ENCODE peak calls at places on chromosomes 12 and 14, in eight cellular contexts. One of them, this sample, is unnamed.

GRCh38 chr14:73167727-73168126 is 31.4 kb downstream of the PSEN1 start:
- DNase-seq in spleen: no peak
- DNase-seq in naive thymus-derived CD4-positive, alpha-beta T cell: no peak
- DNase-seq in aorta: no peak
- DNase-seq in body of pancreas: no peak
- DNase-seq in MM.1S: no peak
- DNase-seq in adrenal gland: no peak
- DNase-seq in CD8-positive, alpha-beta memory T cell: no peak
- DNase-seq in this sample: no peak

GRCh38 chr12:30517320-30517719 is 178.3 kb downstream of the IPO8 start:
- DNase-seq in body of pancreas: no peak
- DNase-seq in spleen: no peak
- DNase-seq in adrenal gland: no peak
- DNase-seq in aorta: no peak
- DNase-seq in MM.1S: no peak
- DNase-seq in naive thymus-derived CD4-positive, alpha-beta T cell: no peak
- DNase-seq in CD8-positive, alpha-beta memory T cell: no peak
- DNase-seq in this sample: no peak

GRCh38 chr12:113479578-113480335 is 8.1 kb upstream of the LHX5 start:
- DNase-seq in aorta: no peak
- DNase-seq in MM.1S: no peak
- DNase-seq in spleen: no peak
- DNase-seq in body of pancreas: peak; percentile 37
- DNase-seq in naive thymus-derived CD4-positive, alpha-beta T cell: peak; percentile 16
- DNase-seq in adrenal gland: peak; percentile 45
- DNase-seq in CD8-positive, alpha-beta memory T cell: no peak
- DNase-seq in this sample: no peak

GRCh38 chr12:10722502-10722904 is 620 bp downstream of the YBX3 start:
- DNase-seq in body of pancreas: peak; percentile 66
- DNase-seq in CD8-positive, alpha-beta memory T cell: peak; percentile 81
- DNase-seq in adrenal gland: peak; percentile 62
- DNase-seq in naive thymus-derived CD4-positive, alpha-beta T cell: peak; percentile 34
- DNase-seq in aorta: peak; percentile 89
- DNase-seq in MM.1S: peak; percentile 47
- DNase-seq in spleen: peak; percentile 86
- DNase-seq in this sample: peak; percentile 34

GRCh38 chr14:104689620-104690265 is 325 bp downstream of the INF2 start:
- DNase-seq in naive thymus-derived CD4-positive, alpha-beta T cell: no peak
- DNase-seq in spleen: no peak
- DNase-seq in body of pancreas: no peak
- DNase-seq in CD8-positive, alpha-beta memory T cell: no peak
- DNase-seq in MM.1S: no peak
- DNase-seq in aorta: no peak
- DNase-seq in adrenal gland: no peak
- DNase-seq in this sample: no peak

GRCh38 chr12:17301544-17301943 is 695.6 kb upstream of the LMO3 start:
- DNase-seq in adrenal gland: no peak
- DNase-seq in spleen: no peak
- DNase-seq in aorta: no peak
- DNase-seq in CD8-positive, alpha-beta memory T cell: no peak
- DNase-seq in body of pancreas: no peak
- DNase-seq in MM.1S: no peak
- DNase-seq in naive thymus-derived CD4-positive, alpha-beta T cell: no peak
- DNase-seq in this sample: no peak

GRCh38 chr12:122238861-122239260 is 13.0 kb upstream of the DIABLO start:
- DNase-seq in adrenal gland: no peak
- DNase-seq in body of pancreas: no peak
- DNase-seq in CD8-positive, alpha-beta memory T cell: no peak
- DNase-seq in aorta: no peak
- DNase-seq in spleen: no peak
- DNase-seq in naive thymus-derived CD4-positive, alpha-beta T cell: no peak
- DNase-seq in MM.1S: no peak
- DNase-seq in this sample: no peak

GRCh38 chr12:52145228-52145940 is 46.4 kb downstream of the KRT80 start:
- DNase-seq in MM.1S: no peak
- DNase-seq in body of pancreas: no peak
- DNase-seq in spleen: peak; percentile 63
- DNase-seq in aorta: no peak
- DNase-seq in naive thymus-derived CD4-positive, alpha-beta T cell: no peak
- DNase-seq in CD8-positive, alpha-beta memory T cell: no peak
- DNase-seq in adrenal gland: no peak
- DNase-seq in this sample: no peak

GRCh38 chr12:107328442-107329133 is 235.2 kb upstream of the CRY1 start:
- DNase-seq in adrenal gland: no peak
- DNase-seq in body of pancreas: no peak
- DNase-seq in CD8-positive, alpha-beta memory T cell: no peak
- DNase-seq in MM.1S: no peak
- DNase-seq in naive thymus-derived CD4-positive, alpha-beta T cell: no peak
- DNase-seq in spleen: no peak
- DNase-seq in aorta: no peak
- DNase-seq in this sample: no peak

GRCh38 chr12:76024942-76025600 is 6.5 kb downstream of the PHLDA1 start:
- DNase-seq in spleen: no peak
- DNase-seq in adrenal gland: no peak
- DNase-seq in CD8-positive, alpha-beta memory T cell: no peak
- DNase-seq in aorta: no peak
- DNase-seq in body of pancreas: no peak
- DNase-seq in MM.1S: no peak
- DNase-seq in naive thymus-derived CD4-positive, alpha-beta T cell: no peak
- DNase-seq in this sample: no peak

GRCh38 chr12:103924761-103925641 is 5.2 kb upstream of the HSP90B1 start:
- DNase-seq in CD8-positive, alpha-beta memory T cell: peak; percentile 48
- DNase-seq in aorta: no peak
- DNase-seq in body of pancreas: no peak
- DNase-seq in naive thymus-derived CD4-positive, alpha-beta T cell: no peak
- DNase-seq in adrenal gland: no peak
- DNase-seq in MM.1S: peak; percentile 34
- DNase-seq in spleen: no peak
- DNase-seq in this sample: no peak

GRCh38 chr14:30143617-30144016 is 216.0 kb upstream of the PRKD1 start:
- DNase-seq in spleen: no peak
- DNase-seq in naive thymus-derived CD4-positive, alpha-beta T cell: no peak
- DNase-seq in body of pancreas: no peak
- DNase-seq in adrenal gland: no peak
- DNase-seq in CD8-positive, alpha-beta memory T cell: no peak
- DNase-seq in MM.1S: no peak
- DNase-seq in aorta: no peak
- DNase-seq in this sample: no peak

GRCh38 chr12:65885716-65886115 is 61.4 kb downstream of the HMGA2 start:
- DNase-seq in naive thymus-derived CD4-positive, alpha-beta T cell: no peak
- DNase-seq in spleen: no peak
- DNase-seq in aorta: no peak
- DNase-seq in MM.1S: no peak
- DNase-seq in adrenal gland: no peak
- DNase-seq in body of pancreas: no peak
- DNase-seq in CD8-positive, alpha-beta memory T cell: no peak
- DNase-seq in this sample: no peak

GRCh38 chr12:63220921-63221320 is 69.9 kb upstream of the AVPR1A start:
- DNase-seq in body of pancreas: no peak
- DNase-seq in naive thymus-derived CD4-positive, alpha-beta T cell: no peak
- DNase-seq in CD8-positive, alpha-beta memory T cell: no peak
- DNase-seq in spleen: no peak
- DNase-seq in adrenal gland: no peak
- DNase-seq in aorta: no peak
- DNase-seq in MM.1S: no peak
- DNase-seq in this sample: no peak

GRCh38 chr14:68931063-68931462 is 48.0 kb downstream of the ACTN1 start:
- DNase-seq in aorta: no peak
- DNase-seq in spleen: no peak
- DNase-seq in adrenal gland: no peak
- DNase-seq in naive thymus-derived CD4-positive, alpha-beta T cell: no peak
- DNase-seq in CD8-positive, alpha-beta memory T cell: no peak
- DNase-seq in body of pancreas: no peak
- DNase-seq in MM.1S: no peak
- DNase-seq in this sample: no peak

GRCh38 chr14:74582910-74583581 is 29.0 kb downstream of the LTBP2 start:
- DNase-seq in aorta: peak; percentile 77
- DNase-seq in MM.1S: no peak
- DNase-seq in adrenal gland: peak; percentile 85
- DNase-seq in spleen: peak; percentile 51
- DNase-seq in naive thymus-derived CD4-positive, alpha-beta T cell: no peak
- DNase-seq in body of pancreas: peak; percentile 85
- DNase-seq in CD8-positive, alpha-beta memory T cell: no peak
- DNase-seq in this sample: no peak

GRCh38 chr12:20370001-20370381 is 1.7 kb downstream of the PDE3A start:
- DNase-seq in adrenal gland: no peak
- DNase-seq in body of pancreas: peak; percentile 40
- DNase-seq in naive thymus-derived CD4-positive, alpha-beta T cell: no peak
- DNase-seq in MM.1S: no peak
- DNase-seq in CD8-positive, alpha-beta memory T cell: no peak
- DNase-seq in spleen: peak; percentile 72
- DNase-seq in aorta: no peak
- DNase-seq in this sample: no peak

GRCh38 chr14:75752907-75753594 is 92.0 kb downstream of the TTLL5 start:
- DNase-seq in CD8-positive, alpha-beta memory T cell: no peak
- DNase-seq in naive thymus-derived CD4-positive, alpha-beta T cell: no peak
- DNase-seq in spleen: no peak
- DNase-seq in adrenal gland: no peak
- DNase-seq in body of pancreas: no peak
- DNase-seq in aorta: no peak
- DNase-seq in MM.1S: no peak
- DNase-seq in this sample: no peak

GRCh38 chr14:94396628-94397210 is 8.3 kb upstream of the SERPINA1 start:
- DNase-seq in adrenal gland: no peak
- DNase-seq in CD8-positive, alpha-beta memory T cell: no peak
- DNase-seq in MM.1S: no peak
- DNase-seq in body of pancreas: no peak
- DNase-seq in aorta: no peak
- DNase-seq in spleen: no peak
- DNase-seq in naive thymus-derived CD4-positive, alpha-beta T cell: no peak
- DNase-seq in this sample: no peak

GRCh38 chr12:11797317-11797913 is 147.9 kb downstream of the ETV6 start:
- DNase-seq in body of pancreas: no peak
- DNase-seq in aorta: no peak
- DNase-seq in spleen: no peak
- DNase-seq in MM.1S: no peak
- DNase-seq in CD8-positive, alpha-beta memory T cell: no peak
- DNase-seq in adrenal gland: no peak
- DNase-seq in naive thymus-derived CD4-positive, alpha-beta T cell: no peak
- DNase-seq in this sample: no peak
- H3K4me1 ChIP-seq in body of pancreas: peaks cover 49% of the 10 kb centered on the region
- H3K4me1 ChIP-seq in aorta: peaks cover 21% of the 10 kb centered on the region
- H3K4me1 ChIP-seq in spleen: peaks cover 91% of the 10 kb centered on the region
- H3K4me1 ChIP-seq in MM.1S: peaks cover 7% of the 10 kb centered on the region
- H3K4me1 ChIP-seq in CD8-positive, alpha-beta memory T cell: peaks cover 15% of the 10 kb centered on the region
- H3K4me1 ChIP-seq in adrenal gland: peaks cover 36% of the 10 kb centered on the region
- H3K4me1 ChIP-seq in naive thymus-derived CD4-positive, alpha-beta T cell: no peaks in the 10 kb centered on the region
- H3K4me1 ChIP-seq in this sample: peaks cover 16% of the 10 kb centered on the region

GRCh38 chr12:97181571-97182265 is 274.7 kb downstream of the NEDD1 start:
- DNase-seq in body of pancreas: no peak
- DNase-seq in spleen: no peak
- DNase-seq in adrenal gland: no peak
- DNase-seq in aorta: no peak
- DNase-seq in naive thymus-derived CD4-positive, alpha-beta T cell: no peak
- DNase-seq in MM.1S: no peak
- DNase-seq in CD8-positive, alpha-beta memory T cell: no peak
- DNase-seq in this sample: no peak
- H3K27ac ChIP-seq in body of pancreas: no peak overlapping the region
- H3K27ac ChIP-seq in spleen: no peak overlapping the region
- H3K27ac ChIP-seq in adrenal gland: no peak overlapping the region
- H3K27ac ChIP-seq in aorta: no peak overlapping the region
- H3K27ac ChIP-seq in naive thymus-derived CD4-positive, alpha-beta T cell: no peak overlapping the region
- H3K27ac ChIP-seq in MM.1S: no peak overlapping the region
- H3K27ac ChIP-seq in CD8-positive, alpha-beta memory T cell: no peak overlapping the region
- H3K27ac ChIP-seq in this sample: no peak overlapping the region

GRCh38 chr12:6697584-6698351 is 2.8 kb downstream of the PIANP start:
- DNase-seq in body of pancreas: peak; percentile 28
- DNase-seq in MM.1S: no peak
- DNase-seq in CD8-positive, alpha-beta memory T cell: no peak
- DNase-seq in spleen: peak; percentile 54
- DNase-seq in adrenal gland: peak; percentile 57
- DNase-seq in naive thymus-derived CD4-positive, alpha-beta T cell: no peak
- DNase-seq in aorta: peak; percentile 59
- DNase-seq in this sample: no peak
- H3K4me1 ChIP-seq in body of pancreas: peaks cover 14% of the 10 kb centered on the region
- H3K4me1 ChIP-seq in MM.1S: no peaks in the 10 kb centered on the region
- H3K4me1 ChIP-seq in CD8-positive, alpha-beta memory T cell: peaks cover 5% of the 10 kb centered on the region
- H3K4me1 ChIP-seq in spleen: peaks cover 57% of the 10 kb centered on the region
- H3K4me1 ChIP-seq in adrenal gland: peaks cover 5% of the 10 kb centered on the region
- H3K4me1 ChIP-seq in naive thymus-derived CD4-positive, alpha-beta T cell: peaks cover 5% of the 10 kb centered on the region
- H3K4me1 ChIP-seq in aorta: no peaks in the 10 kb centered on the region
- H3K4me1 ChIP-seq in this sample: peaks cover 6% of the 10 kb centered on the region

DNA sequence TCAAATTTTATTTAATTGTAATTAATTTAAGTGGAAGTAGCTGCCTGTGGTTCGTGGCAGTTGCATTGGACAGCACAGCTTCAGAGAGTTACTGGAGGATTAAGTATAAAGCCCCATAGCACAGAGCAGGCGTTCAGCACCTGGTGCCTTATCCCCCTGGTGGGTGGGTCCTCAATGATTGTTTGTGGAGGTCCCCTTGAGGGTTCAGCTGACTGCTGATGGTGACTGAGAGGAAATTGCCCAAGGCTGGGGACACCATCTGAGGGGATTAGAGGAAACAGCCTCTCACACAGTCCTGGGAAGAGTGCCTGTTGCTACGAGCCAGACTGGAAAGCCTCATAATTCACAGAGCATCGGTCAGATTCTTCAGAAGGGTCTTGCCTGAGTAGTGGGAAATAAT is 83.4 kb upstream of the NOS1 start:
- DNase-seq in CD8-positive, alpha-beta memory T cell: no peak
- DNase-seq in body of pancreas: no peak
- DNase-seq in MM.1S: no peak
- DNase-seq in spleen: no peak
- DNase-seq in aorta: no peak
- DNase-seq in adrenal gland: no peak
- DNase-seq in naive thymus-derived CD4-positive, alpha-beta T cell: no peak
- DNase-seq in this sample: no peak
- H3K27ac ChIP-seq in CD8-positive, alpha-beta memory T cell: no peak overlapping the region
- H3K27ac ChIP-seq in body of pancreas: no peak overlapping the region
- H3K27ac ChIP-seq in MM.1S: no peak overlapping the region
- H3K27ac ChIP-seq in spleen: no peak overlapping the region
- H3K27ac ChIP-seq in aorta: no peak overlapping the region
- H3K27ac ChIP-seq in adrenal gland: no peak overlapping the region
- H3K27ac ChIP-seq in naive thymus-derived CD4-positive, alpha-beta T cell: no peak overlapping the region
- H3K27ac ChIP-seq in this sample: no peak overlapping the region

GRCh38 chr12:77120156-77120555 is 54.8 kb upstream of the E2F7 start:
- DNase-seq in aorta: no peak
- DNase-seq in MM.1S: no peak
- DNase-seq in body of pancreas: no peak
- DNase-seq in spleen: no peak
- DNase-seq in CD8-positive, alpha-beta memory T cell: no peak
- DNase-seq in naive thymus-derived CD4-positive, alpha-beta T cell: no peak
- DNase-seq in adrenal gland: no peak
- DNase-seq in this sample: no peak

GRCh38 chr12:77116277-77116676 is 50.9 kb upstream of the E2F7 start:
- DNase-seq in spleen: no peak
- DNase-seq in aorta: no peak
- DNase-seq in body of pancreas: no peak
- DNase-seq in CD8-positive, alpha-beta memory T cell: no peak
- DNase-seq in naive thymus-derived CD4-positive, alpha-beta T cell: no peak
- DNase-seq in adrenal gland: no peak
- DNase-seq in MM.1S: no peak
- DNase-seq in this sample: no peak

GRCh38 chr12:77120695-77121094 is 55.3 kb upstream of the E2F7 start:
- DNase-seq in MM.1S: no peak
- DNase-seq in aorta: no peak
- DNase-seq in naive thymus-derived CD4-positive, alpha-beta T cell: no peak
- DNase-seq in body of pancreas: no peak
- DNase-seq in CD8-positive, alpha-beta memory T cell: no peak
- DNase-seq in spleen: no peak
- DNase-seq in adrenal gland: no peak
- DNase-seq in this sample: no peak

GRCh38 chr12:77115471-77115870 is 50.1 kb upstream of the E2F7 start:
- DNase-seq in aorta: no peak
- DNase-seq in naive thymus-derived CD4-positive, alpha-beta T cell: no peak
- DNase-seq in CD8-positive, alpha-beta memory T cell: no peak
- DNase-seq in MM.1S: no peak
- DNase-seq in spleen: no peak
- DNase-seq in adrenal gland: no peak
- DNase-seq in body of pancreas: no peak
- DNase-seq in this sample: no peak

GRCh38 chr12:77118696-77119095 is 53.3 kb upstream of the E2F7 start:
- DNase-seq in adrenal gland: no peak
- DNase-seq in aorta: no peak
- DNase-seq in naive thymus-derived CD4-positive, alpha-beta T cell: no peak
- DNase-seq in CD8-positive, alpha-beta memory T cell: no peak
- DNase-seq in MM.1S: no peak
- DNase-seq in body of pancreas: no peak
- DNase-seq in spleen: no peak
- DNase-seq in this sample: no peak
- H3K4me1 ChIP-seq in adrenal gland: no peaks in the 10 kb centered on the region
- H3K4me1 ChIP-seq in aorta: no peaks in the 10 kb centered on the region
- H3K4me1 ChIP-seq in naive thymus-derived CD4-positive, alpha-beta T cell: no peaks in the 10 kb centered on the region
- H3K4me1 ChIP-seq in CD8-positive, alpha-beta memory T cell: no peaks in the 10 kb centered on the region
- H3K4me1 ChIP-seq in MM.1S: no peaks in the 10 kb centered on the region
- H3K4me1 ChIP-seq in body of pancreas: no peaks in the 10 kb centered on the region
- H3K4me1 ChIP-seq in spleen: no peaks in the 10 kb centered on the region
- H3K4me1 ChIP-seq in this sample: no peaks in the 10 kb centered on the region